ENCODE peak calls at places on chromosomes 7 and 10, in eight cellular contexts. One of them, this sample, is unnamed.

GRCh38 chr10:65342226-65342625 is 1583.6 kb upstream of the LRRTM3 start:
- DNase-seq in A549: no peak
- DNase-seq in CD8-positive, alpha-beta memory T cell: no peak
- DNase-seq in mammary epithelial cell: peak
- DNase-seq in mesendoderm: no peak
- DNase-seq in left lung: no peak
- DNase-seq in OCI-LY7: no peak
- DNase-seq in iPS DF 6.9: no peak
- DNase-seq in this sample: no peak

GRCh38 chr10:124998624-124999291 is 56.8 kb downstream of the ZRANB1 start:
- DNase-seq in OCI-LY7: no peak
- DNase-seq in A549: no peak
- DNase-seq in left lung: peak
- DNase-seq in iPS DF 6.9: no peak
- DNase-seq in CD8-positive, alpha-beta memory T cell: no peak
- DNase-seq in mammary epithelial cell: no peak
- DNase-seq in mesendoderm: no peak
- DNase-seq in this sample: no peak

GRCh38 chr7:158633055-158633956 is 45.7 kb upstream of the PTPRN2 start:
- DNase-seq in mammary epithelial cell: no peak
- DNase-seq in CD8-positive, alpha-beta memory T cell: no peak
- DNase-seq in iPS DF 6.9: no peak
- DNase-seq in left lung: no peak
- DNase-seq in A549: no peak
- DNase-seq in OCI-LY7: peak
- DNase-seq in mesendoderm: no peak
- DNase-seq in this sample: no peak

GRCh38 chr7:150848111-150848510 is 4.2 kb upstream of the AOC1 start:
- DNase-seq in left lung: no peak
- DNase-seq in CD8-positive, alpha-beta memory T cell: no peak
- DNase-seq in A549: no peak
- DNase-seq in mammary epithelial cell: no peak
- DNase-seq in OCI-LY7: no peak
- DNase-seq in iPS DF 6.9: no peak
- DNase-seq in mesendoderm: no peak
- DNase-seq in this sample: no peak

GRCh38 chr7:48528689-48529088 is 357.4 kb downstream of the ABCA13 start:
- DNase-seq in iPS DF 6.9: no peak
- DNase-seq in mesendoderm: peak
- DNase-seq in left lung: no peak
- DNase-seq in OCI-LY7: peak
- DNase-seq in A549: no peak
- DNase-seq in mammary epithelial cell: no peak
- DNase-seq in CD8-positive, alpha-beta memory T cell: no peak
- DNase-seq in this sample: no peak

GRCh38 chr10:5498791-5499492 is 428 bp downstream of the CALML5 start:
- DNase-seq in CD8-positive, alpha-beta memory T cell: no peak
- DNase-seq in iPS DF 6.9: no peak
- DNase-seq in mesendoderm: no peak
- DNase-seq in mammary epithelial cell: no peak
- DNase-seq in A549: no peak
- DNase-seq in left lung: no peak
- DNase-seq in OCI-LY7: no peak
- DNase-seq in this sample: no peak

GRCh38 chr7:76282344-76283253 is 19.9 kb upstream of the HSPB1 start:
- DNase-seq in mammary epithelial cell: no peak
- DNase-seq in iPS DF 6.9: no peak
- DNase-seq in mesendoderm: peak
- DNase-seq in left lung: no peak
- DNase-seq in CD8-positive, alpha-beta memory T cell: peak
- DNase-seq in A549: no peak
- DNase-seq in OCI-LY7: no peak
- DNase-seq in this sample: no peak

GRCh38 chr10:22369433-22370072 is 24.3 kb downstream of the SPAG6 start:
- DNase-seq in iPS DF 6.9: no peak
- DNase-seq in CD8-positive, alpha-beta memory T cell: no peak
- DNase-seq in mammary epithelial cell: peak
- DNase-seq in mesendoderm: peak
- DNase-seq in OCI-LY7: no peak
- DNase-seq in A549: peak
- DNase-seq in left lung: no peak
- DNase-seq in this sample: no peak

GRCh38 chr10:48450233-48450810 is 143.8 kb downstream of the MAPK8 start:
- DNase-seq in mammary epithelial cell: no peak
- DNase-seq in CD8-positive, alpha-beta memory T cell: no peak
- DNase-seq in A549: no peak
- DNase-seq in iPS DF 6.9: no peak
- DNase-seq in OCI-LY7: no peak
- DNase-seq in mesendoderm: no peak
- DNase-seq in left lung: no peak
- DNase-seq in this sample: no peak

GRCh38 chr10:70169661-70170364 is 501 bp downstream of the SAR1A start:
- DNase-seq in mammary epithelial cell: no peak
- DNase-seq in A549: no peak
- DNase-seq in OCI-LY7: peak
- DNase-seq in left lung: no peak
- DNase-seq in CD8-positive, alpha-beta memory T cell: no peak
- DNase-seq in iPS DF 6.9: no peak
- DNase-seq in mesendoderm: peak
- DNase-seq in this sample: no peak

GRCh38 chr7:30142710-30143109 is 7.9 kb downstream of the MTURN start:
- DNase-seq in left lung: peak
- DNase-seq in iPS DF 6.9: no peak
- DNase-seq in A549: peak
- DNase-seq in CD8-positive, alpha-beta memory T cell: no peak
- DNase-seq in mammary epithelial cell: peak
- DNase-seq in mesendoderm: no peak
- DNase-seq in OCI-LY7: no peak
- DNase-seq in this sample: no peak

GRCh38 chr7:151082151-151083070 is 882 bp downstream of the TMUB1 start:
- DNase-seq in A549: no peak
- DNase-seq in OCI-LY7: no peak
- DNase-seq in iPS DF 6.9: no peak
- DNase-seq in left lung: peak
- DNase-seq in CD8-positive, alpha-beta memory T cell: no peak
- DNase-seq in mammary epithelial cell: peak
- DNase-seq in mesendoderm: no peak
- DNase-seq in this sample: no peak

GRCh38 chr10:27506280-27506679 is 2.2 kb downstream of the RAB18 start:
- DNase-seq in iPS DF 6.9: no peak
- DNase-seq in mammary epithelial cell: no peak
- DNase-seq in A549: no peak
- DNase-seq in CD8-positive, alpha-beta memory T cell: no peak
- DNase-seq in OCI-LY7: no peak
- DNase-seq in mesendoderm: no peak
- DNase-seq in left lung: no peak
- DNase-seq in this sample: no peak

GRCh38 chr10:110668443-110668842 is 24.3 kb downstream of the RBM20 start:
- DNase-seq in OCI-LY7: no peak
- DNase-seq in left lung: no peak
- DNase-seq in mammary epithelial cell: no peak
- DNase-seq in A549: no peak
- DNase-seq in iPS DF 6.9: no peak
- DNase-seq in mesendoderm: no peak
- DNase-seq in CD8-positive, alpha-beta memory T cell: no peak
- DNase-seq in this sample: no peak

GRCh38 chr7:16801111-16801542 is 3.7 kb downstream of the AGR2 start:
- DNase-seq in mammary epithelial cell: peak
- DNase-seq in left lung: no peak
- DNase-seq in OCI-LY7: peak
- DNase-seq in A549: peak
- DNase-seq in iPS DF 6.9: no peak
- DNase-seq in CD8-positive, alpha-beta memory T cell: no peak
- DNase-seq in mesendoderm: peak
- DNase-seq in this sample: no peak

GRCh38 chr7:121102619-121103018 is 114.1 kb downstream of the CPED1 start:
- DNase-seq in mammary epithelial cell: peak
- DNase-seq in iPS DF 6.9: no peak
- DNase-seq in OCI-LY7: no peak
- DNase-seq in left lung: no peak
- DNase-seq in mesendoderm: peak
- DNase-seq in A549: no peak
- DNase-seq in CD8-positive, alpha-beta memory T cell: no peak
- DNase-seq in this sample: no peak

GRCh38 chr7:2968176-2968575 is 75.5 kb downstream of the CARD11 start:
- DNase-seq in mammary epithelial cell: no peak
- DNase-seq in mesendoderm: no peak
- DNase-seq in CD8-positive, alpha-beta memory T cell: no peak
- DNase-seq in left lung: peak
- DNase-seq in OCI-LY7: no peak
- DNase-seq in A549: no peak
- DNase-seq in iPS DF 6.9: no peak
- DNase-seq in this sample: no peak

GRCh38 chr10:8183241-8183704 is 128.8 kb downstream of the GATA3 start:
- DNase-seq in mammary epithelial cell: peak
- DNase-seq in CD8-positive, alpha-beta memory T cell: peak
- DNase-seq in iPS DF 6.9: no peak
- DNase-seq in mesendoderm: peak
- DNase-seq in OCI-LY7: no peak
- DNase-seq in left lung: no peak
- DNase-seq in A549: no peak
- DNase-seq in this sample: no peak

GRCh38 chr10:69869291-69869841 is 67.7 kb downstream of the COL13A1 start:
- DNase-seq in mesendoderm: no peak
- DNase-seq in CD8-positive, alpha-beta memory T cell: no peak
- DNase-seq in iPS DF 6.9: no peak
- DNase-seq in left lung: no peak
- DNase-seq in OCI-LY7: no peak
- DNase-seq in mammary epithelial cell: peak
- DNase-seq in A549: no peak
- DNase-seq in this sample: no peak

GRCh38 chr10:52318822-52319464 is 4.9 kb downstream of the DKK1 start:
- DNase-seq in iPS DF 6.9: no peak
- DNase-seq in CD8-positive, alpha-beta memory T cell: no peak
- DNase-seq in left lung: no peak
- DNase-seq in mesendoderm: no peak
- DNase-seq in OCI-LY7: no peak
- DNase-seq in A549: peak
- DNase-seq in mammary epithelial cell: peak
- DNase-seq in this sample: no peak

GRCh38 chr7:50119815-50120637 is 27.0 kb upstream of the ZPBP start:
- DNase-seq in OCI-LY7: peak
- DNase-seq in mammary epithelial cell: no peak
- DNase-seq in A549: peak
- DNase-seq in left lung: no peak
- DNase-seq in iPS DF 6.9: peak
- DNase-seq in CD8-positive, alpha-beta memory T cell: no peak
- DNase-seq in mesendoderm: peak
- DNase-seq in this sample: no peak

GRCh38 chr10:17047908-17048307 is 81.7 kb downstream of the CUBN start:
- DNase-seq in iPS DF 6.9: no peak
- DNase-seq in mesendoderm: no peak
- DNase-seq in left lung: no peak
- DNase-seq in mammary epithelial cell: no peak
- DNase-seq in A549: no peak
- DNase-seq in OCI-LY7: no peak
- DNase-seq in CD8-positive, alpha-beta memory T cell: no peak
- DNase-seq in this sample: no peak

GRCh38 chr10:50152792-50153272 is 85.1 kb downstream of the WASHC2A start:
- DNase-seq in iPS DF 6.9: no peak
- DNase-seq in OCI-LY7: no peak
- DNase-seq in A549: no peak
- DNase-seq in CD8-positive, alpha-beta memory T cell: no peak
- DNase-seq in mammary epithelial cell: no peak
- DNase-seq in left lung: peak
- DNase-seq in mesendoderm: peak
- DNase-seq in this sample: no peak

GRCh38 chr10:3748484-3748883 is 36.5 kb downstream of the KLF6 start:
- DNase-seq in CD8-positive, alpha-beta memory T cell: no peak
- DNase-seq in A549: no peak
- DNase-seq in mesendoderm: no peak
- DNase-seq in OCI-LY7: no peak
- DNase-seq in mammary epithelial cell: no peak
- DNase-seq in iPS DF 6.9: no peak
- DNase-seq in left lung: no peak
- DNase-seq in this sample: no peak
- H3K27ac ChIP-seq in CD8-positive, alpha-beta memory T cell: no peak
- H3K27ac ChIP-seq in A549: no peak
- H3K27ac ChIP-seq in mesendoderm: no peak
- H3K27ac ChIP-seq in OCI-LY7: no peak
- H3K27ac ChIP-seq in mammary epithelial cell: no peak
- H3K27ac ChIP-seq in iPS DF 6.9: no peak
- H3K27ac ChIP-seq in left lung: no peak
- H3K27ac ChIP-seq in this sample: no peak

GRCh38 chr7:28128608-28129007 is 52.0 kb downstream of the JAZF1 start:
- DNase-seq in A549: no peak
- DNase-seq in mesendoderm: peak
- DNase-seq in iPS DF 6.9: no peak
- DNase-seq in CD8-positive, alpha-beta memory T cell: no peak
- DNase-seq in OCI-LY7: no peak
- DNase-seq in left lung: no peak
- DNase-seq in mammary epithelial cell: no peak
- DNase-seq in this sample: no peak
- H3K27ac ChIP-seq in A549: no peak
- H3K27ac ChIP-seq in mesendoderm: no peak
- H3K27ac ChIP-seq in iPS DF 6.9: no peak
- H3K27ac ChIP-seq in CD8-positive, alpha-beta memory T cell: no peak
- H3K27ac ChIP-seq in OCI-LY7: no peak
- H3K27ac ChIP-seq in left lung: no peak
- H3K27ac ChIP-seq in mammary epithelial cell: no peak
- H3K27ac ChIP-seq in this sample: no peak

GRCh38 chr7:140635345-140635744 is 5.3 kb downstream of the DENND2A start:
- DNase-seq in A549: no peak
- DNase-seq in mesendoderm: peak
- DNase-seq in CD8-positive, alpha-beta memory T cell: no peak
- DNase-seq in left lung: no peak
- DNase-seq in OCI-LY7: no peak
- DNase-seq in mammary epithelial cell: no peak
- DNase-seq in iPS DF 6.9: no peak
- DNase-seq in this sample: no peak
- H3K27ac ChIP-seq in A549: no peak
- H3K27ac ChIP-seq in mesendoderm: peak
- H3K27ac ChIP-seq in CD8-positive, alpha-beta memory T cell: no peak
- H3K27ac ChIP-seq in left lung: no peak
- H3K27ac ChIP-seq in OCI-LY7: no peak
- H3K27ac ChIP-seq in mammary epithelial cell: no peak
- H3K27ac ChIP-seq in iPS DF 6.9: no peak
- H3K27ac ChIP-seq in this sample: no peak

GRCh38 chr7:28575241-28575643 is 162.9 kb downstream of the CREB5 start:
- DNase-seq in mesendoderm: peak
- DNase-seq in left lung: no peak
- DNase-seq in A549: no peak
- DNase-seq in CD8-positive, alpha-beta memory T cell: no peak
- DNase-seq in mammary epithelial cell: peak
- DNase-seq in OCI-LY7: no peak
- DNase-seq in iPS DF 6.9: no peak
- DNase-seq in this sample: no peak

GRCh38 chr7:28572321-28573058 is 160.2 kb downstream of the CREB5 start:
- DNase-seq in mesendoderm: no peak
- DNase-seq in CD8-positive, alpha-beta memory T cell: no peak
- DNase-seq in mammary epithelial cell: no peak
- DNase-seq in OCI-LY7: peak
- DNase-seq in A549: no peak
- DNase-seq in iPS DF 6.9: no peak
- DNase-seq in left lung: no peak
- DNase-seq in this sample: no peak

GRCh38 chr7:28571405-28571804 is 159.1 kb downstream of the CREB5 start:
- DNase-seq in mesendoderm: no peak
- DNase-seq in CD8-positive, alpha-beta memory T cell: no peak
- DNase-seq in mammary epithelial cell: no peak
- DNase-seq in iPS DF 6.9: no peak
- DNase-seq in left lung: no peak
- DNase-seq in OCI-LY7: no peak
- DNase-seq in A549: no peak
- DNase-seq in this sample: no peak

GRCh38 chr7:28573751-28574295 is 161.5 kb downstream of the CREB5 start:
- DNase-seq in OCI-LY7: peak
- DNase-seq in left lung: no peak
- DNase-seq in A549: no peak
- DNase-seq in CD8-positive, alpha-beta memory T cell: no peak
- DNase-seq in mesendoderm: no peak
- DNase-seq in iPS DF 6.9: no peak
- DNase-seq in mammary epithelial cell: peak
- DNase-seq in this sample: no peak

GRCh38 chr7:28573059-28573553 is 160.8 kb downstream of the CREB5 start:
- DNase-seq in A549: no peak
- DNase-seq in mesendoderm: no peak
- DNase-seq in left lung: peak
- DNase-seq in mammary epithelial cell: peak
- DNase-seq in iPS DF 6.9: no peak
- DNase-seq in CD8-positive, alpha-beta memory T cell: no peak
- DNase-seq in OCI-LY7: peak
- DNase-seq in this sample: no peak
- H3K27ac ChIP-seq in A549: no peak
- H3K27ac ChIP-seq in mesendoderm: no peak
- H3K27ac ChIP-seq in left lung: no peak
- H3K27ac ChIP-seq in mammary epithelial cell: no peak
- H3K27ac ChIP-seq in iPS DF 6.9: no peak
- H3K27ac ChIP-seq in CD8-positive, alpha-beta memory T cell: no peak
- H3K27ac ChIP-seq in OCI-LY7: peak
- H3K27ac ChIP-seq in this sample: no peak